ENCODE peak calls at places on chromosomes 4 and X, in four cellular contexts. K is stomach, N is right atrium auricular region, C is ascending aorta. Y is an unnamed sample.

GRCh38 chr4:17562157-17562556 is 14.8 kb upstream of the LAP3 start:
- DNase-seq in C (no peak), N (no peak), K (no peak), Y (no peak)

GRCh38 chrX:118475903-118476302 is 19.7 kb upstream of the DOCK11 start:
- DNase-seq in N (no peak), C (no peak), K (no peak), Y (no peak)

GRCh38 chr4:114043116-114043515 is 63.7 kb upstream of the ARSJ start:
- DNase-seq in K (no peak), N (no peak), C (no peak), Y (no peak)

GRCh38 chr4:113582737-113583136 is 178.8 kb downstream of the CAMK2D start:
- DNase-seq in N (peak; percentile 75), C (no peak), K (no peak), Y (no peak)

GRCh38 chr4:168848977-168849687 is 160.9 kb downstream of the CBR4 start:
- DNase-seq in N (no peak), K (no peak), C (no peak), Y (no peak)

GRCh38 chr4:137129471-137130244 is 402.6 kb downstream of the PCDH18 start:
- DNase-seq in C (no peak), K (no peak), N (no peak), Y (no peak)

GRCh38 chr4:749771-750666 is 44.4 kb downstream of the PCGF3 start:
- DNase-seq in C (no peak), N (peak; percentile 65), K (no peak), Y (no peak)

GRCh38 chrX:7987160-7987992 is 60.2 kb upstream of the PNPLA4 start:
- DNase-seq in K (no peak), N (no peak), C (no peak), Y (no peak)

GRCh38 chr4:6892190-6892908 is 17.3 kb upstream of the TBC1D14 start:
- DNase-seq in C (no peak), K (peak; percentile 48), N (peak; percentile 62), Y (no peak)

GRCh38 chr4:176271749-176272148 is 2.7 kb upstream of the ASB5 start:
- DNase-seq in N (no peak), C (no peak), K (no peak), Y (no peak)
- H3K27ac ChIP-seq in N (no peak overlapping the region), C (no peak overlapping the region), K (peak overlapping the region; percentile 17), Y (peak overlapping the region; percentile 21)

DNA sequence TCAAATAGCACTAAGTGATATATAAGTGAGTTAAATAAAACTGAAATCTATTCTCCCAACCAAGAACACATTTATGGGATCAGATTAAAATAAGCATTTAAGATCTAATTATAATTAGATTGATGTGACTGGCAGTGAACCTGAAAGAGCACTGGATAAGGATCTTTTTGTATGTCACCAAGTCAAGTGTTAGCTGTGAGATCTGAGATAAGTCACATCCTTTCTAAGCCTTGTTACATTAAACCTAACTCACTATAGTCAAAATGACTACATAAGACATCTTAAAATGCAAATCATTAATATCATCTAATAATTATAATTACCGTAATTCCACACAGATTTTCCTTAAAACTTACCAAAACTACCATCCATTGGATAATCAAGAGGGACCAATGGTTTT is 1.6 kb downstream of the CCNA2 start:
- DNase-seq in N (no peak), C (no peak), K (no peak), Y (no peak)
- H3K4me1 ChIP-seq in N (peaks cover 18% of the 10 kb centered on the region), C (peaks cover 6% of the 10 kb centered on the region), K (peaks cover 22% of the 10 kb centered on the region), Y (no peaks in the 10 kb centered on the region)

GRCh38 chr4:25452081-25452480 is 75.0 kb downstream of the ANAPC4 start:
- DNase-seq in K (no peak), N (no peak), C (no peak), Y (no peak)
- TF ChIP-seq CTCF in K (no peak), N (no peak), C (no peak), Y (no peak)

GRCh38 chr4:52852696-52853095 is 9.4 kb upstream of the RASL11B start:
- DNase-seq in N (no peak), K (no peak), C (no peak), Y (no peak)
- H3K27ac ChIP-seq in N (peak overlapping the region; percentile 29), K (no peak overlapping the region), C (peak overlapping the region; percentile 60), Y (no peak overlapping the region)

DNA sequence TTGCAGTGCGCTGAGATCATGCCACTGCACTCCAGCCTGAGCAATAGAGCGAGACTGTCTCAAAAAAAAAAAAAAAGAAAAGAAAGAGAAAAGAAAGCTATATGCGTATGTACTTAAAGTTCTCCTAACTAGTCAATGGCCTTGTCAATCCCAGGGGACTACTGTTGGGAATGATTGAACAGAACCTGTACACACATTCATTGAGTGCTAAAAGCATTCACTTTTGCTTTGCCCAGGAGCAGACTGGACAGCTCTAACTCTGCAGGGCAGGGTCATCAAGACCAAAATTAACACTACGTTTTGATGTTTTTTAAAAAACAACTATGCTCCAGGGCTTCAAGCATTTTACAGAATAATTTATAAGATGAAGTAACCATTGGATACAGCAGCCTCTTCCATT is 106.2 kb downstream of the FNIP2 start:
- DNase-seq in N (no peak), K (no peak), C (no peak), Y (no peak)
- H3K4me1 ChIP-seq in N (peaks cover 13% of the 10 kb centered on the region), K (peaks cover 31% of the 10 kb centered on the region), C (peaks cover 16% of the 10 kb centered on the region), Y (peaks cover 6% of the 10 kb centered on the region)

GRCh38 chrX:155086202-155086840 is 15.0 kb downstream of the BRCC3 start:
- DNase-seq in C (no peak), K (no peak), N (no peak), Y (no peak)
- TF ChIP-seq CTCF in C (peak; percentile 44), K (no peak), N (peak; percentile 60), Y (no peak)

GRCh38 chr4:3276961-3277360 is 15.9 kb upstream of the RGS12 start:
- DNase-seq in N (no peak), C (no peak), K (peak; percentile 25), Y (no peak)
- H3K27ac ChIP-seq in N (no peak overlapping the region), C (no peak overlapping the region), K (no peak overlapping the region), Y (no peak overlapping the region)